ENCODE peak calls at places on chromosomes 12 and 14, in four cellular contexts. S, Y, T and M are unnamed samples.

GRCh38 chr14:104195361-104195760 is 57.0 kb downstream of the KIF26A start:
- DNase-seq in S (no peak), Y (no peak), T (no peak), M (no peak)

GRCh38 chr14:103103461-103104388 is 9.2 kb downstream of the EXOC3L4 start:
- DNase-seq in S (peak), Y (no peak), T (no peak), M (peak)

GRCh38 chr12:27801630-27802029 is 21.6 kb upstream of the MANSC4 start:
- DNase-seq in S (no peak), Y (no peak), T (no peak), M (no peak)

GRCh38 chr14:81400852-81401251 is 728 bp upstream of the STON2 start:
- DNase-seq in S (no peak), Y (no peak), T (no peak), M (peak)

GRCh38 chr12:112894128-112894527 is 12.6 kb upstream of the OAS1 start:
- DNase-seq in S (no peak), Y (no peak), T (no peak), M (no peak)

GRCh38 chr14:77025744-77026165 is 2.8 kb downstream of the IRF2BPL start:
- DNase-seq in S (no peak), Y (no peak), T (no peak), M (peak)

GRCh38 chr14:37254411-37254947 is 56.7 kb downstream of the MIPOL1 start:
- DNase-seq in S (no peak), Y (no peak), T (no peak), M (no peak)

GRCh38 chr12:47277972-47278448 is 198.3 kb upstream of the AMIGO2 start:
- DNase-seq in S (no peak), Y (no peak), T (peak), M (peak)

GRCh38 chr12:68374315-68374982 is 42.3 kb upstream of the MDM1 start:
- DNase-seq in S (no peak), Y (peak), T (no peak), M (no peak)

GRCh38 chr14:70096866-70097265 is 91.9 kb downstream of the SLC8A3 start:
- DNase-seq in S (peak), Y (no peak), T (no peak), M (peak)

GRCh38 chr14:34035177-34035933 is 84.5 kb upstream of the EGLN3 start:
- DNase-seq in S (peak), Y (no peak), T (no peak), M (no peak)

GRCh38 chr14:36747411-36748184 is 85.9 kb downstream of the PAX9 start:
- DNase-seq in S (peak), Y (no peak), T (peak), M (peak)

GRCh38 chr12:14256139-14256538 is 109.3 kb upstream of the ATF7IP start:
- DNase-seq in S (no peak), Y (no peak), T (no peak), M (no peak)

GRCh38 chr12:1496162-1496925 is 98.0 kb downstream of the FBXL14 start:
- DNase-seq in S (no peak), Y (no peak), T (no peak), M (no peak)

GRCh38 chr12:91778091-91778819 is 367.4 kb downstream of the BTG1 start:
- DNase-seq in S (no peak), Y (peak), T (no peak), M (peak)

GRCh38 chr12:34219046-34219770 is 196.9 kb downstream of the ALG10 start:
- DNase-seq in S (no peak), Y (no peak), T (no peak), M (no peak)

GRCh38 chr14:54652188-54652889 is 85.4 kb downstream of the SAMD4A start:
- DNase-seq in S (peak), Y (no peak), T (no peak), M (peak)

GRCh38 chr12:124359671-124360581 is 65.0 kb downstream of the RFLNA start:
- DNase-seq in S (no peak), Y (no peak), T (no peak), M (no peak)
- TF ChIP-seq POLR2AphosphoS2 in S (no peak), Y (no peak), T (no peak), M (no peak)

GRCh38 chr12:122129131-122129530 is 44.9 kb downstream of the IL31 start:
- DNase-seq in S (no peak), Y (no peak), T (no peak), M (no peak)
- TF ChIP-seq EP300 in S (no peak), Y (no peak), T (no peak), M (no peak)

DNA sequence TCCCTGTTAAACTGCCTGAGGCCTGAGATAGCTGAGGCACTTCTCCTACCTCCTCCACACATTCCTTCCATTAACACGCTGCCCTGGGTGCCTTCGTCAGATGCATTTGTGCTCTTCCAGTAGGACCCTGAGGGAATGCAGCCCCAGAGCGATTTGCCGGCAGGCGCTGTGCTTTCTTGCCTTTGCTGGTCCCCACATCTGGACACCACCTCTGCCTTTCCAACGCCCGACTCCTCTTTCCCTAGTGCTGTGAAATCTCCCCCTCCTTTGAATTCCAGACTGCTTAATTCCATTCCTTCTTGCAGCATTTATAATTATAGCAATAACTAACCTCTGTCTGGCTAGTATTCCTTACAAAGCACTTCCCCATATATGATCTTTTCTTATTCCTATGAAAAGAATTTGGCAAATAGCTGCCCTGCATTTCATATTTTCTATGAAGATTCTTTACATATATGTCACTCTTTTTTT is 88.4 kb downstream of the C12orf75 start:
- DNase-seq in S (no peak), Y (no peak), T (no peak), M (no peak)
- TF ChIP-seq SMC3 in S (no peak), Y (no peak), T (no peak), M (no peak)

GRCh38 chr12:104695453-104696148 is 238.9 kb downstream of the CHST11 start:
- DNase-seq in S (no peak), Y (peak), T (no peak), M (no peak)
- TF ChIP-seq POLR2AphosphoS2 in S (no peak), Y (no peak), T (no peak), M (no peak)

DNA sequence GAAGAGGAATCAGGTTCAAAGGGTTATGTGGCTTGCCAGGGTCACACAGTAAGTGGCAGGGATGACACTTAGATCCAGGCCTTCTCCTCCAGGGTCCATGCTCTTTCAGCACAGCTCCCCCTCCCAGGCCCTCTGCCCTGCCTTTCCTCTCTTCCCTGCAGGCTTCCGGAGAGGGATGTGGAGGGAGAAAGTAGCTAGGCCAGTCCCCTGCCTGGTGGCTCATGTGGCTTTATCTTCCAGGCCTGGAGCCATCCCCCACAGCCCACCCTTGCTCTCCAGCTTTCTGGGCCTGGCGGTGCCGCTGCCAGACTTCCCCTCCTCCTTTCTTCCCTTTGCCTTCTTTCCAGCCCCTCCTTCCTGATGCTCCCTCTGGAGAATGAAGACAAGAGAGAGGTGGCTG is 1.7 kb downstream of the PSMB11 start:
- DNase-seq in S (no peak), Y (no peak), T (no peak), M (no peak)
- TF ChIP-seq EP300 in S (no peak), Y (no peak), T (no peak), M (no peak)

DNA sequence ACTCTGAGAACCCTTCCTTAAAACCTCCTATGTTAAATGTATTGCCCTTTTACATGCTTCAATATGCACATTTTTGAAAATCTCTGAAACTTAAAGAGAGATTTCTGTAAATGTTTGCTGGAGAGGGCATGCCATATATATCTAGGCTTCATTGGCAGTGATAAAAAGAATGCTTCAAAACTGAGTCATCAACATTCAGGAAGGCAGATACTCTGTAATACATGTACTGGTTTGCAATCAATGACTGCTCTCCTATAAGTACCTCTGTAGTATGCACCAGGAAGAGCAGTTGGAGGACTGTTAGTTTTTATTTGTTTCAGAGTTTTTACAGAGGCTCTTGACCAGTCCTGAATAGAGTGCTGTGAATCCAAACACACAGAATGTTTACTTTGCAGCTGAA is 739.9 kb downstream of the SLC16A7 start:
- DNase-seq in S (no peak), Y (no peak), T (no peak), M (peak)
- TF ChIP-seq SMC3 in S (no peak), Y (no peak), T (no peak), M (no peak)